ENCODE peak calls at places on chromosomes 2 and 18, in six cellular contexts. K is GM12878, E is K562, J is HepG2, A is HCT116, M is H1. U is an unnamed sample.

GRCh38 chr2:159712194-159712928 is at the start of gene MARCHF7:
- DNase-seq in K (peak; percentile 79), E (peak; percentile 97), J (peak; percentile 95), A (peak; percentile 89), M (peak; percentile 99), U (peak; percentile 94)

GRCh38 chr2:12928197-12928596 is 211.5 kb downstream of the TRIB2 start:
- DNase-seq in K (no peak), E (no peak), J (no peak), A (no peak), M (no peak), U (no peak)

GRCh38 chr2:101710036-101710689 is 12.7 kb downstream of the MAP4K4 start:
- DNase-seq in K (no peak), E (no peak), J (no peak), A (no peak), M (no peak), U (no peak)

GRCh38 chr2:197306024-197306690 is 4.4 kb downstream of the ANKRD44 start:
- DNase-seq in K (no peak), E (no peak), J (no peak), A (no peak), M (no peak), U (no peak)

GRCh38 chr2:23925702-23926288 is 1.1 kb downstream of the ATAD2B start:
- DNase-seq in K (peak; percentile 87), E (peak; percentile 14), J (peak; percentile 44), A (no peak), M (no peak), U (peak; percentile 20)

GRCh38 chr2:60364441-60364840 is 189.0 kb downstream of the BCL11A start:
- DNase-seq in K (no peak), E (no peak), J (no peak), A (no peak), M (no peak), U (no peak)

GRCh38 chr2:149877913-149878312 is 290.3 kb upstream of the MMADHC start:
- DNase-seq in K (no peak), E (no peak), J (no peak), A (peak; percentile 13), M (no peak), U (no peak)

GRCh38 chr2:32977228-32977758 is 30.5 kb downstream of the LTBP1 start:
- DNase-seq in K (no peak), E (peak; percentile 31), J (no peak), A (peak; percentile 26), M (no peak), U (no peak)

GRCh38 chr2:46869621-46870020 is 46.0 kb downstream of the MCFD2 start:
- DNase-seq in K (no peak), E (no peak), J (no peak), A (no peak), M (no peak), U (no peak)

GRCh38 chr2:51213826-51214225 is 181.9 kb upstream of the NRXN1 start:
- DNase-seq in K (no peak), E (no peak), J (no peak), A (no peak), M (no peak), U (no peak)

GRCh38 chr2:42926438-42927333 is 134.3 kb upstream of the HAAO start:
- DNase-seq in K (no peak), E (no peak), J (peak; percentile 69), A (no peak), M (no peak), U (no peak)

GRCh38 chr2:239261796-239262475 is 138.9 kb downstream of the HDAC4 start:
- DNase-seq in K (no peak), E (no peak), J (no peak), A (no peak), M (no peak), U (no peak)

GRCh38 chr18:13292736-13293135 is 74.2 kb downstream of the LDLRAD4 start:
- DNase-seq in K (no peak), E (no peak), J (no peak), A (no peak), M (no peak), U (no peak)

GRCh38 chr2:74584088-74584645 is 29.6 kb downstream of the DOK1 start:
- DNase-seq in K (peak; percentile 53), E (no peak), J (no peak), A (no peak), M (no peak), U (no peak)

GRCh38 chr18:79698668-79699335 is 19.2 kb downstream of the CTDP1 start:
- DNase-seq in K (no peak), E (no peak), J (no peak), A (no peak), M (no peak), U (no peak)

GRCh38 chr2:109638807-109639206 is 24.6 kb downstream of the SOWAHC start:
- DNase-seq in K (no peak), E (no peak), J (no peak), A (no peak), M (no peak), U (no peak)

GRCh38 chr2:26982102-26982742 is 11.8 kb downstream of the MAPRE3 start:
- DNase-seq in K (no peak), E (peak; percentile 60), J (peak; percentile 78), A (peak; percentile 36), M (no peak), U (no peak)

GRCh38 chr2:233426619-233427342 is 72.5 kb downstream of the DGKD start:
- DNase-seq in K (no peak), E (peak; percentile 61), J (peak; percentile 72), A (peak; percentile 79), M (peak; percentile 26), U (no peak)

GRCh38 chr2:109513749-109514588 is 99.8 kb downstream of the SEPTIN10 start:
- DNase-seq in K (peak; percentile 95), E (no peak), J (no peak), A (no peak), M (no peak), U (no peak)

GRCh38 chr2:42328148-42328833 is 32.7 kb downstream of the COX7A2L start:
- DNase-seq in K (no peak), E (no peak), J (no peak), A (peak; percentile 7), M (no peak), U (no peak)

GRCh38 chr2:196170202-196170680 is 1.1 kb downstream of the STK17B start:
- DNase-seq in K (no peak), E (peak; percentile 24), J (peak; percentile 28), A (no peak), M (no peak), U (no peak)

GRCh38 chr18:79644006-79644665 is 35.5 kb upstream of the CTDP1 start:
- DNase-seq in K (peak; percentile 15), E (peak; percentile 88), J (peak; percentile 50), A (peak; percentile 88), M (peak; percentile 90), U (peak; percentile 64)

GRCh38 chr2:218001629-218002028 is 1.2 kb downstream of the TNS1 start:
- DNase-seq in K (no peak), E (no peak), J (no peak), A (no peak), M (no peak), U (no peak)

GRCh38 chr18:10768221-10768620 is 242.4 kb downstream of the NAPG start:
- DNase-seq in K (no peak), E (no peak), J (no peak), A (no peak), M (no peak), U (no peak)

GRCh38 chr2:207066784-207067460 is 98.8 kb downstream of the KLF7 start:
- DNase-seq in K (no peak), E (no peak), J (no peak), A (no peak), M (no peak), U (no peak)

GRCh38 chr18:32469190-32469611 is 1.5 kb downstream of the GAREM1 start:
- DNase-seq in K (no peak), E (no peak), J (peak; percentile 41), A (peak; percentile 19), M (no peak), U (no peak)

GRCh38 chr2:157849591-157849990 is 26.5 kb downstream of the ACVR1 start:
- DNase-seq in K (no peak), E (no peak), J (no peak), A (no peak), M (no peak), U (no peak)
- TF ChIP-seq ZNF274 in K (no peak), E (no peak), J (no peak), A (no peak), M (no peak), U (no peak)

DNA sequence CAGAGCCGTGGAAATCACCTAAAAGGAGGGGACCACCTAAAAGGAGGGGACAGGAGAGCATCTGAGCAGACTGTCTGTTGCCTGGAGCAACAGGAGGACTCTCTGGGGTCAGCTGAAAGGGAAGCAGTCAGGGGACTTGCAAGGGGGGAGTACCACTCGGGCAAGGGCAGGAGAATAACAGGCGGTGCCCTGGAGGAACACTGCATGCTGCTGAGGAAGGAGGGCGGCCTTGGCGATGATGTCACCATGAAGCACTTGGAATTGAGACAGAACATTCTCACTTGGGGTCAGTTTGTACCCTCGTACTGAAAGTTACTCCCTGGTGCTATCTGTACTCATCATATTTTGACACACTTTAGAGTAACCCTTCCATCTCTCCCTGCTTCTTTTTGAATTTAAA is 18.4 kb downstream of the SIX3 start:
- DNase-seq in K (no peak), E (no peak), J (no peak), A (no peak), M (no peak), U (no peak)
- TF ChIP-seq ZNF274 in K (no peak), E (no peak), J (no peak), A (no peak), M (no peak), U (no peak)

DNA sequence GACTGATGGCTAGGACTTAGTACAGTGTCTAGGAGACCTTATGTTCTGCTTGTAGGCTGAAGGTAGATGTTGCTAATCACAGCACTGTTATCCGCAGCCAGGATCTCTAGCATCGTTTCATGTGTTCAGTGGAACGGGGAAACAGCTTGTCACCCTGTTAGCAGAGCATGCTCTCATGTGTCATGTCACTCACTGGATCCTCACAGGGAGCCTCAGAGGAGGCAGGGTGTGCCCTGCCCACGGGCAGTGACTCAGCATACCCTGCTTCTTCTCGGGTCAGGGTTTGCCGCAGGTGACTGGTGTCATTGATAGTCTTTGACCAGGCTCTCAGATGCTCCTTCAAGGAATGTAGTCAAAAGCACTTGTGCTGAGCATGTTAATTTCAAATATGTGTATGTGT is 44.4 kb downstream of the RPIA start:
- DNase-seq in K (no peak), E (peak; percentile 76), J (no peak), A (peak; percentile 37), M (no peak), U (no peak)
- TF ChIP-seq ZNF274 in K (no peak), E (no peak), J (no peak), A (no peak), M (no peak), U (no peak)

GRCh38 chr18:55202232-55202917 is 243.1 kb upstream of the CCDC68 start:
- DNase-seq in K (no peak), E (peak; percentile 38), J (no peak), A (no peak), M (no peak), U (no peak)

DNA sequence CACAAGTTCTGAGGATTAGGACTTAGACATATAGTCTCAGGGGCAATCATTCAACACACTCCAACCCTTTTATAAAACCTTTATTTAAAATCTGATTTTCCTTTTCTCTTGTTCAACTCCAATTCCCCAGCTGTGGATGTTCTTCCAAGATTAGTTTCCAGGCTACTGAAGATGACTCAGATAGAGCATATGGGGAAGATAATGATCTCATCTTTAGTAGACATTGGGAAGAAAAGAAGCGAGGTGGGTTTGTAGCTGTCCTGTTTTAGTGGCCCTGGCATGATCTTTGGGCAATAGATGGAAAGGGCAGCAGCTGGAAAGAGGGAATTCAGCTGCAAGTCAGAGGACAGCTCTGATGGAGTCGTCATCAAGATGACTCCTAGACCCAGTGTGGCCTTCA is 247.7 kb upstream of the CCDC68 start:
- DNase-seq in K (no peak), E (no peak), J (no peak), A (no peak), M (no peak), U (no peak)
- TF ChIP-seq ZNF274 in K (no peak), E (no peak), J (no peak), A (no peak), M (no peak), U (no peak)

U was measured in NT2/D1.